ENCODE peak calls at places on chromosomes 4 and X, in four cellular contexts. One of them, this sample, is unnamed.

GRCh38 chrX:11929476-11929875 is 171.4 kb downstream of the MSL3 start:
- DNase-seq in testis: no peak
- DNase-seq in stomach: no peak
- DNase-seq in brain microvascular endothelial cell: no peak
- DNase-seq in this sample: no peak

GRCh38 chrX:31931225-31931624 is 859.4 kb upstream of the FTHL17 start:
- DNase-seq in testis: no peak
- DNase-seq in brain microvascular endothelial cell: peak
- DNase-seq in stomach: no peak
- DNase-seq in this sample: no peak

GRCh38 chrX:12950851-12951589 is 23.9 kb upstream of the TMSB4X start:
- DNase-seq in testis: no peak
- DNase-seq in brain microvascular endothelial cell: no peak
- DNase-seq in stomach: peak
- DNase-seq in this sample: no peak

GRCh38 chr4:161249779-161250440 is 913.9 kb downstream of the FSTL5 start:
- DNase-seq in stomach: no peak
- DNase-seq in testis: no peak
- DNase-seq in brain microvascular endothelial cell: no peak
- DNase-seq in this sample: no peak

GRCh38 chr4:10730590-10730989 is 46.0 kb upstream of the CLNK start:
- DNase-seq in brain microvascular endothelial cell: no peak
- DNase-seq in stomach: no peak
- DNase-seq in testis: no peak
- DNase-seq in this sample: no peak

GRCh38 chr4:189090174-189090814 is 850.4 kb upstream of the FRG1 start:
- DNase-seq in stomach: no peak
- DNase-seq in brain microvascular endothelial cell: peak
- DNase-seq in testis: no peak
- DNase-seq in this sample: no peak

GRCh38 chr4:13706130-13706529 is 78.6 kb upstream of the BOD1L1 start:
- DNase-seq in testis: no peak
- DNase-seq in brain microvascular endothelial cell: no peak
- DNase-seq in stomach: no peak
- DNase-seq in this sample: no peak

GRCh38 chrX:78517124-78517523 is 142.0 kb downstream of the RTL3 start:
- DNase-seq in brain microvascular endothelial cell: peak
- DNase-seq in testis: no peak
- DNase-seq in stomach: no peak
- DNase-seq in this sample: no peak

GRCh38 chrX:110420771-110421498 is 62.3 kb downstream of the RTL9 start:
- DNase-seq in brain microvascular endothelial cell: no peak
- DNase-seq in testis: no peak
- DNase-seq in stomach: no peak
- DNase-seq in this sample: no peak

GRCh38 chr4:169079942-169080827 is 70.1 kb upstream of the CBR4 start:
- DNase-seq in brain microvascular endothelial cell: peak
- DNase-seq in testis: peak
- DNase-seq in stomach: peak
- DNase-seq in this sample: peak

GRCh38 chrX:20265221-20265725 is 1.4 kb downstream of the RPS6KA3 start:
- DNase-seq in brain microvascular endothelial cell: peak
- DNase-seq in stomach: peak
- DNase-seq in testis: peak
- DNase-seq in this sample: peak

GRCh38 chr4:89295415-89295927 is 12.1 kb downstream of the GPRIN3 start:
- DNase-seq in stomach: no peak
- DNase-seq in brain microvascular endothelial cell: no peak
- DNase-seq in testis: no peak
- DNase-seq in this sample: no peak

GRCh38 chrX:13270360-13270759 is 49.5 kb downstream of the ATXN3L start:
- DNase-seq in stomach: no peak
- DNase-seq in brain microvascular endothelial cell: no peak
- DNase-seq in testis: no peak
- DNase-seq in this sample: no peak

GRCh38 chr4:101977096-101977495 is 186.6 kb downstream of the BANK1 start:
- DNase-seq in stomach: no peak
- DNase-seq in brain microvascular endothelial cell: peak
- DNase-seq in testis: no peak
- DNase-seq in this sample: no peak

GRCh38 chrX:140661657-140662056 is 47.9 kb upstream of the LINC00632 start:
- DNase-seq in stomach: no peak
- DNase-seq in testis: no peak
- DNase-seq in brain microvascular endothelial cell: no peak
- DNase-seq in this sample: no peak

GRCh38 chr4:153428816-153429592 is 37.2 kb upstream of the TMEM131L start:
- DNase-seq in brain microvascular endothelial cell: no peak
- DNase-seq in stomach: no peak
- DNase-seq in testis: no peak
- DNase-seq in this sample: no peak

GRCh38 chrX:8846271-8846670 is 45.1 kb upstream of the FAM9A start:
- DNase-seq in stomach: no peak
- DNase-seq in brain microvascular endothelial cell: no peak
- DNase-seq in testis: no peak
- DNase-seq in this sample: no peak

GRCh38 chr4:58502839-58503238 is 1392.7 kb upstream of the IGFBP7 start:
- DNase-seq in stomach: no peak
- DNase-seq in brain microvascular endothelial cell: no peak
- DNase-seq in testis: no peak
- DNase-seq in this sample: no peak

GRCh38 chr4:85166318-85166717 is 199.8 kb upstream of the WDFY3 start:
- DNase-seq in stomach: no peak
- DNase-seq in testis: no peak
- DNase-seq in brain microvascular endothelial cell: no peak
- DNase-seq in this sample: no peak

GRCh38 chr4:1686440-1687036 is 2.4 kb upstream of the FAM53A start:
- DNase-seq in stomach: no peak
- DNase-seq in testis: no peak
- DNase-seq in brain microvascular endothelial cell: no peak
- DNase-seq in this sample: no peak

GRCh38 chrX:53631156-53631555 is 55.4 kb downstream of the HUWE1 start:
- DNase-seq in testis: no peak
- DNase-seq in stomach: no peak
- DNase-seq in brain microvascular endothelial cell: no peak
- DNase-seq in this sample: no peak

GRCh38 chr4:38381788-38382187 is 282.2 kb upstream of the KLF3 start:
- DNase-seq in testis: peak
- DNase-seq in brain microvascular endothelial cell: no peak
- DNase-seq in stomach: no peak
- DNase-seq in this sample: no peak

GRCh38 chrX:1423215-1423614 is 29.5 kb downstream of the ASMTL start:
- DNase-seq in brain microvascular endothelial cell: no peak
- DNase-seq in testis: peak
- DNase-seq in stomach: no peak
- DNase-seq in this sample: no peak

GRCh38 chrX:32825009-32825408 is 386.3 kb downstream of the DMD start:
- DNase-seq in brain microvascular endothelial cell: no peak
- DNase-seq in stomach: no peak
- DNase-seq in testis: no peak
- DNase-seq in this sample: no peak

GRCh38 chrX:153556767-153557166 is 39.3 kb downstream of the ATP2B3 start:
- DNase-seq in brain microvascular endothelial cell: no peak
- DNase-seq in testis: no peak
- DNase-seq in stomach: no peak
- DNase-seq in this sample: no peak

GRCh38 chrX:154098551-154098950 is 1.0 kb upstream of the MECP2 start:
- DNase-seq in testis: no peak
- DNase-seq in stomach: no peak
- DNase-seq in brain microvascular endothelial cell: no peak
- DNase-seq in this sample: no peak

GRCh38 chrX:109873576-109873975 is 129.3 kb upstream of the TMEM164 start:
- DNase-seq in testis: no peak
- DNase-seq in brain microvascular endothelial cell: no peak
- DNase-seq in stomach: no peak
- DNase-seq in this sample: no peak

GRCh38 chrX:37685452-37686347 is at the start of gene XK:
- DNase-seq in brain microvascular endothelial cell: peak
- DNase-seq in stomach: peak
- DNase-seq in testis: peak
- DNase-seq in this sample: peak

GRCh38 chr4:78667337-78667736 is 108.8 kb upstream of the BMP2K start:
- DNase-seq in brain microvascular endothelial cell: no peak
- DNase-seq in testis: no peak
- DNase-seq in stomach: no peak
- DNase-seq in this sample: no peak

GRCh38 chr4:41213563-41214157 is 682 bp downstream of the APBB2 start:
- DNase-seq in stomach: no peak
- DNase-seq in testis: peak
- DNase-seq in brain microvascular endothelial cell: no peak
- DNase-seq in this sample: no peak

GRCh38 chr4:3384771-3385701 is 56.7 kb upstream of the HGFAC start:
- DNase-seq in stomach: no peak
- DNase-seq in brain microvascular endothelial cell: no peak
- DNase-seq in testis: peak
- DNase-seq in this sample: no peak

GRCh38 chrX:71558920-71559319 is 19.3 kb upstream of the GCNA start:
- DNase-seq in testis: no peak
- DNase-seq in stomach: no peak
- DNase-seq in brain microvascular endothelial cell: no peak
- DNase-seq in this sample: no peak

GRCh38 chrX:9825129-9825865 is 39.1 kb downstream of the SHROOM2 start:
- DNase-seq in stomach: no peak
- DNase-seq in testis: no peak
- DNase-seq in brain microvascular endothelial cell: no peak
- DNase-seq in this sample: no peak

GRCh38 chrX:23287191-23287764 is 47.4 kb upstream of the PTCHD1 start:
- DNase-seq in testis: no peak
- DNase-seq in brain microvascular endothelial cell: no peak
- DNase-seq in stomach: no peak
- DNase-seq in this sample: no peak

GRCh38 chr4:159190646-159191045 is 87.8 kb downstream of the RAPGEF2 start:
- DNase-seq in testis: no peak
- DNase-seq in brain microvascular endothelial cell: no peak
- DNase-seq in stomach: no peak
- DNase-seq in this sample: no peak

GRCh38 chr4:159193256-159193655 is 90.4 kb downstream of the RAPGEF2 start:
- DNase-seq in stomach: no peak
- DNase-seq in brain microvascular endothelial cell: no peak
- DNase-seq in testis: no peak
- DNase-seq in this sample: no peak

GRCh38 chr4:159188646-159189045 is 85.8 kb downstream of the RAPGEF2 start:
- DNase-seq in stomach: no peak
- DNase-seq in testis: no peak
- DNase-seq in brain microvascular endothelial cell: no peak
- DNase-seq in this sample: no peak

GRCh38 chr4:159195400-159195799 is 92.5 kb downstream of the RAPGEF2 start:
- DNase-seq in stomach: no peak
- DNase-seq in testis: no peak
- DNase-seq in brain microvascular endothelial cell: no peak
- DNase-seq in this sample: no peak

GRCh38 chr4:159191989-159192388 is 89.1 kb downstream of the RAPGEF2 start:
- DNase-seq in brain microvascular endothelial cell: peak
- DNase-seq in stomach: no peak
- DNase-seq in testis: no peak
- DNase-seq in this sample: no peak
- H3K27ac ChIP-seq in brain microvascular endothelial cell: peak
- H3K27ac ChIP-seq in stomach: no peak
- H3K27ac ChIP-seq in testis: no peak
- H3K27ac ChIP-seq in this sample: no peak

GRCh38 chrX:150366951-150367545 is 3.9 kb downstream of the MAMLD1 start:
- DNase-seq in stomach: no peak
- DNase-seq in brain microvascular endothelial cell: peak
- DNase-seq in testis: no peak
- DNase-seq in this sample: no peak
- H3K27ac ChIP-seq in stomach: peak
- H3K27ac ChIP-seq in brain microvascular endothelial cell: peak
- H3K27ac ChIP-seq in testis: peak
- H3K27ac ChIP-seq in this sample: peak

DNA sequence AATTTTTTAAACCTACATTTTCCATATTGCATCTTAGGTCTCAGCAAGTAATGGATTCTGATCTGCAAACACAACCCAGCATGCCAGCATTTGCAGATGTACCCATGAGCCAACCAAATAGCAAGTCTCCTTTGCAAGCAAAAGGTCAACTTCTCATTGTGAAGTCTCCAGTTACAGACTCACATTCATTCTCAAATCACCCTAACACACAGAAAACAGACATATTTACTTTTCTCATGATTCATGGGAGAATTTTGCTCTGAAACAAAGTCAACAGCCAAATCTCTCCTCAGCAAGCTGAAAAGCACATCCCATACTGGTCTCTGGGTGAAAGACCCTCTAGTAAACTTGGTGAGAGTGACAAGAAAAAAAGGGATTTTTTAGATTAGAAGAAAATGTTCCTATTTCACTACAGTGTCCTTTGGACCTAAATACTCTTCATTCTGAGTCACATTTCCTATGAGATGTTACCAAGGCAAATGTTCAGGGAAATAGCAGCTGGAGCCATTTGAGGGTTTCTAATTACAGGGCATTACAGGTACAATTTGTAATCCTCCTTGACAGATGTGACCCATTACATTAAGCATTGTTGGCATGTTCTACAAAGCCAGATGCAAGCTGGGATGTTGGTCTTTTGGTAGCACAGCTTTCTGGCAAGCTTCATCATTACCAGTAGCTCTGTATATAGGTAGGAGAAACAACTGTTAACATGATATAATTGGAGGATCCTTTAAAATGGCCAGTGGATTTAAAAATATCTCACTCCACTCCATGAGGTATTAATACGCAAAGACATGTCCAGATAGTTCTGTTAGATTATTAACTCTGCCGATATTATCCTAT is 383.2 kb downstream of the SMARCA1 start:
- DNase-seq in testis: no peak
- DNase-seq in stomach: no peak
- DNase-seq in brain microvascular endothelial cell: peak
- DNase-seq in this sample: no peak
- H3K27ac ChIP-seq in testis: no peak
- H3K27ac ChIP-seq in stomach: no peak
- H3K27ac ChIP-seq in brain microvascular endothelial cell: no peak
- H3K27ac ChIP-seq in this sample: no peak

GRCh38 chr4:83012631-83013419 is 2.2 kb upstream of the LIN54 start:
- DNase-seq in testis: peak
- DNase-seq in brain microvascular endothelial cell: peak
- DNase-seq in stomach: peak
- DNase-seq in this sample: peak
- H3K27ac ChIP-seq in testis: peak
- H3K27ac ChIP-seq in brain microvascular endothelial cell: peak
- H3K27ac ChIP-seq in stomach: peak
- H3K27ac ChIP-seq in this sample: peak

DNA sequence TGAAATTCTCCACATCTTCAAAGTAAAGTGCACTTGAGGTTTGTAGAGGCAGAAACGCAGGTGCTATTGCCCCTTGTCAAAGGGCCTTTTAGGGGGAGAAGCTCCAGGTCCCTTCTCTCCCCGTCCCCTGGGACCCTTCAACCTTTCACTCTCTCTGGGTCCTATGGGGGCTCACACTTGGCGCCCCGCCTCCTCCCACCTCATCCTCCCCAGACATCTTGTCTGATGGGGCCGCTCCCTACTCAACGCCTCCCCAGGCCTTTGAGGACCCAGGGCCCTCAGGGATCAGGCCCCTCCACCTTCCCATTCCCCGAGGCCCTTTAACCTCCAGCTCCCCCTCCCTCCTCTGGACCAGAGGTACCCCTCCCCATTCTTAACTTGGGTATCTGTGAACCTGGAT is 1.3 kb upstream of the HTRA3 start:
- DNase-seq in stomach: no peak
- DNase-seq in testis: no peak
- DNase-seq in brain microvascular endothelial cell: no peak
- DNase-seq in this sample: no peak
- H3K27ac ChIP-seq in stomach: no peak
- H3K27ac ChIP-seq in testis: no peak
- H3K27ac ChIP-seq in brain microvascular endothelial cell: no peak
- H3K27ac ChIP-seq in this sample: no peak

This sample was measured in gastrocnemius medialis.